ENCODE peak calls at places on chromosomes 12 and 14, in six cellular contexts. U is sciatic nerve, Q is astrocyte of the spinal cord, X is gastrocnemius medialis, Y is tibial nerve, V is thyroid gland. M is an unnamed sample.

GRCh38 chr14:70660967-70661871 is 19.5 kb downstream of the TTC9 start:
- DNase-seq in Y (no peak), V (peak; percentile 77), Q (no peak), U (no peak), X (no peak), M (no peak)

GRCh38 chr14:22375321-22375930 is 213.6 kb downstream of the DAD1 start:
- DNase-seq in X (no peak), Q (peak; percentile 64), V (no peak), U (no peak), Y (no peak), M (peak; percentile 66)

GRCh38 chr12:124361074-124361965 is 66.4 kb downstream of the RFLNA start:
- DNase-seq in Y (no peak), Q (no peak), V (no peak), X (peak; percentile 71), U (no peak), M (no peak)

GRCh38 chr12:84375472-84375871 is 537.1 kb downstream of the SLC6A15 start:
- DNase-seq in V (no peak), X (no peak), Q (peak; percentile 3), U (no peak), Y (no peak), M (peak; percentile 6)

GRCh38 chr14:68814376-68815287 is 21.8 kb upstream of the ZFP36L1 start:
- DNase-seq in X (no peak), U (peak; percentile 74), Y (peak; percentile 33), Q (peak; percentile 72), V (peak; percentile 50), M (peak; percentile 72)

GRCh38 chr14:35337557-35338255 is 45.5 kb downstream of the PSMA6 start:
- DNase-seq in Y (no peak), X (no peak), U (no peak), V (peak; percentile 66), Q (no peak), M (no peak)

GRCh38 chr12:58919271-58920101 is 818 bp downstream of the LRIG3 start:
- DNase-seq in X (peak; percentile 20), Y (peak; percentile 23), V (peak; percentile 61), U (peak; percentile 74), Q (peak; percentile 61), M (peak; percentile 59)

GRCh38 chr12:27841392-27841882 is 61.4 kb upstream of the MANSC4 start:
- DNase-seq in U (no peak), Y (no peak), V (no peak), Q (peak; percentile 82), X (no peak), M (peak; percentile 64)

GRCh38 chr14:56145965-56146364 is 27.8 kb downstream of the PELI2 start:
- DNase-seq in X (no peak), U (no peak), Q (peak; percentile 78), V (no peak), Y (no peak), M (peak; percentile 85)